ENCODE peak calls at places on chromosome 16, in four cellular contexts. R, T, O and E are unnamed samples.

GRCh38 chr16:59510008-59510424 is 775.9 kb upstream of the GOT2 start:
- DNase-seq in T (no peak), R (no peak), O (no peak), E (no peak)

GRCh38 chr16:11138769-11139623 is 117.0 kb downstream of the SOCS1 start:
- DNase-seq in R (no peak), O (no peak), T (no peak), E (no peak)

GRCh38 chr16:66617728-66618127 is 13.2 kb downstream of the CMTM3 start:
- DNase-seq in T (no peak), O (no peak), R (no peak), E (no peak)

GRCh38 chr16:66569827-66570405 is 3.7 kb downstream of the CMTM1 start:
- DNase-seq in O (no peak), R (no peak), T (no peak), E (no peak)

GRCh38 chr16:46727630-46728029 is 20.5 kb downstream of the MYLK3 start:
- DNase-seq in O (no peak), T (no peak), R (no peak), E (no peak)

GRCh38 chr16:2773188-2773968 is 3.7 kb downstream of the ELOB start:
- DNase-seq in T (no peak), R (no peak), O (no peak), E (no peak)

GRCh38 chr16:88437367-88437964 is 15.6 kb upstream of the ZFPM1 start:
- DNase-seq in O (peak), T (peak), R (peak), E (peak)

GRCh38 chr16:66109677-66110076 is 256.8 kb upstream of the CDH5 start:
- DNase-seq in T (no peak), O (no peak), R (no peak), E (no peak)

GRCh38 chr16:84658690-84659089 is 10.4 kb downstream of the KLHL36 start:
- DNase-seq in T (no peak), O (no peak), R (no peak), E (no peak)

GRCh38 chr16:48194828-48195566 is 39.2 kb upstream of the ABCC12 start:
- DNase-seq in R (peak), O (peak), T (no peak), E (no peak)

GRCh38 chr16:31250782-31251384 is 8.9 kb upstream of the ITGAM start:
- DNase-seq in R (no peak), T (no peak), O (no peak), E (peak)

GRCh38 chr16:49067776-49068175 is 213.9 kb downstream of the CBLN1 start:
- DNase-seq in O (no peak), T (no peak), R (no peak), E (no peak)

GRCh38 chr16:89983550-89983949 is 35.0 kb downstream of the DEF8 start:
- DNase-seq in R (no peak), O (no peak), T (no peak), E (no peak)

GRCh38 chr16:21566891-21567414 is 32.4 kb upstream of the METTL9 start:
- DNase-seq in O (no peak), T (no peak), R (no peak), E (no peak)

GRCh38 chr16:27799866-27800265 is 249.9 kb downstream of the KATNIP start:
- DNase-seq in R (no peak), T (no peak), O (no peak), E (no peak)

GRCh38 chr16:27400751-27401620 is 988 bp upstream of the IL21R start:
- DNase-seq in R (no peak), T (no peak), O (no peak), E (no peak)

GRCh38 chr16:13957197-13958078 is 37.5 kb downstream of the ERCC4 start:
- DNase-seq in R (no peak), O (peak), T (no peak), E (no peak)

GRCh38 chr16:88777801-88778415 is 7.1 kb downstream of the PIEZO1 start:
- DNase-seq in O (no peak), T (no peak), R (no peak), E (no peak)

GRCh38 chr16:11202260-11203091 is 53.5 kb downstream of the SOCS1 start:
- DNase-seq in O (no peak), T (no peak), R (no peak), E (no peak)